ENCODE peak calls at places on chromosomes 6 and 20, in five cellular contexts. One of them, this sample, is unnamed. For H3K27me3, the result is how much of the 10 kb centered on the place peaks cover.

GRCh38 chr6:54602591-54602990 is 244.0 kb upstream of the FAM83B start:
- DNase-seq in PC-3: no peak
- DNase-seq in colonic mucosa: no peak
- DNase-seq in GM23248: no peak
- DNase-seq in BJ: no peak
- DNase-seq in this sample: no peak

GRCh38 chr20:45822863-45823262 is 4.2 kb downstream of the TNNC2 start:
- DNase-seq in PC-3: peak
- DNase-seq in colonic mucosa: peak
- DNase-seq in GM23248: peak
- DNase-seq in BJ: no peak
- DNase-seq in this sample: peak

GRCh38 chr6:22929228-22929627 is 359.9 kb downstream of the HDGFL1 start:
- DNase-seq in PC-3: no peak
- DNase-seq in colonic mucosa: no peak
- DNase-seq in GM23248: peak
- DNase-seq in BJ: no peak
- DNase-seq in this sample: no peak

GRCh38 chr6:22605736-22606135 is 36.4 kb downstream of the HDGFL1 start:
- DNase-seq in PC-3: no peak
- DNase-seq in colonic mucosa: no peak
- DNase-seq in GM23248: no peak
- DNase-seq in BJ: no peak
- DNase-seq in this sample: no peak

GRCh38 chr20:2149507-2149906 is 47.9 kb downstream of the STK35 start:
- DNase-seq in PC-3: peak
- DNase-seq in colonic mucosa: no peak
- DNase-seq in GM23248: peak
- DNase-seq in BJ: no peak
- DNase-seq in this sample: no peak

GRCh38 chr6:142009647-142010046 is 123.1 kb upstream of the GJE1 start:
- DNase-seq in PC-3: peak
- DNase-seq in colonic mucosa: no peak
- DNase-seq in GM23248: no peak
- DNase-seq in BJ: peak
- DNase-seq in this sample: no peak

GRCh38 chr6:151313060-151313459 is 73.3 kb downstream of the AKAP12 start:
- DNase-seq in PC-3: no peak
- DNase-seq in colonic mucosa: no peak
- DNase-seq in GM23248: no peak
- DNase-seq in BJ: no peak
- DNase-seq in this sample: no peak

GRCh38 chr6:29014729-29015608 is 9.9 kb upstream of the ZNF311 start:
- DNase-seq in PC-3: no peak
- DNase-seq in colonic mucosa: no peak
- DNase-seq in GM23248: no peak
- DNase-seq in BJ: no peak
- DNase-seq in this sample: peak

GRCh38 chr6:104829183-104829958 is 30.3 kb downstream of the HACE1 start:
- DNase-seq in PC-3: peak
- DNase-seq in colonic mucosa: no peak
- DNase-seq in GM23248: no peak
- DNase-seq in BJ: no peak
- DNase-seq in this sample: no peak

GRCh38 chr6:19327246-19327645 is 509.9 kb upstream of the ID4 start:
- DNase-seq in PC-3: peak
- DNase-seq in colonic mucosa: no peak
- DNase-seq in GM23248: peak
- DNase-seq in BJ: no peak
- DNase-seq in this sample: no peak

GRCh38 chr20:63940071-63940471 is 16.1 kb downstream of the UCKL1 start:
- DNase-seq in PC-3: no peak
- DNase-seq in colonic mucosa: no peak
- DNase-seq in GM23248: no peak
- DNase-seq in BJ: no peak
- DNase-seq in this sample: no peak

GRCh38 chr6:121430514-121431460 is 4.7 kb upstream of the GJA1 start:
- DNase-seq in PC-3: peak
- DNase-seq in colonic mucosa: no peak
- DNase-seq in GM23248: peak
- DNase-seq in BJ: no peak
- DNase-seq in this sample: no peak

GRCh38 chr6:111727798-111728197 is 122.1 kb upstream of the TRAF3IP2 start:
- DNase-seq in PC-3: peak
- DNase-seq in colonic mucosa: no peak
- DNase-seq in GM23248: peak
- DNase-seq in BJ: no peak
- DNase-seq in this sample: no peak

GRCh38 chr20:58310291-58310782 is 822 bp downstream of the RAB22A start:
- DNase-seq in PC-3: peak
- DNase-seq in colonic mucosa: peak
- DNase-seq in GM23248: peak
- DNase-seq in BJ: no peak
- DNase-seq in this sample: no peak

GRCh38 chr6:106158816-106159215 is 72.7 kb downstream of the PRDM1 start:
- DNase-seq in PC-3: no peak
- DNase-seq in colonic mucosa: no peak
- DNase-seq in GM23248: peak
- DNase-seq in BJ: no peak
- DNase-seq in this sample: no peak

GRCh38 chr20:40510622-40511021 is 178.4 kb downstream of the MAFB start:
- DNase-seq in PC-3: no peak
- DNase-seq in colonic mucosa: no peak
- DNase-seq in GM23248: no peak
- DNase-seq in BJ: no peak
- DNase-seq in this sample: no peak

GRCh38 chr6:26249709-26249958 is 115.4 kb upstream of the BTN3A2 start:
- DNase-seq in PC-3: no peak
- DNase-seq in colonic mucosa: peak
- DNase-seq in GM23248: no peak
- DNase-seq in BJ: no peak
- DNase-seq in this sample: no peak

GRCh38 chr6:158653577-158654354 is 3.9 kb downstream of the SYTL3 start:
- DNase-seq in PC-3: no peak
- DNase-seq in colonic mucosa: peak
- DNase-seq in GM23248: no peak
- DNase-seq in BJ: no peak
- DNase-seq in this sample: no peak

GRCh38 chr20:52748235-52748950 is 223.8 kb upstream of the TSHZ2 start:
- DNase-seq in PC-3: no peak
- DNase-seq in colonic mucosa: no peak
- DNase-seq in GM23248: peak
- DNase-seq in BJ: no peak
- DNase-seq in this sample: peak

GRCh38 chr6:161131367-161131766 is 139.8 kb downstream of the MAP3K4 start:
- DNase-seq in PC-3: no peak
- DNase-seq in colonic mucosa: no peak
- DNase-seq in GM23248: no peak
- DNase-seq in BJ: no peak
- DNase-seq in this sample: no peak

GRCh38 chr6:157099912-157100593 is 223.3 kb downstream of the TMEM242 start:
- DNase-seq in PC-3: no peak
- DNase-seq in colonic mucosa: no peak
- DNase-seq in GM23248: no peak
- DNase-seq in BJ: no peak
- DNase-seq in this sample: no peak

GRCh38 chr6:151414641-151415260 is 23.4 kb upstream of the ZBTB2 start:
- DNase-seq in PC-3: no peak
- DNase-seq in colonic mucosa: no peak
- DNase-seq in GM23248: no peak
- DNase-seq in BJ: no peak
- DNase-seq in this sample: no peak

GRCh38 chr20:45036044-45036755 is 64.7 kb downstream of the KCNS1 start:
- DNase-seq in PC-3: peak
- DNase-seq in colonic mucosa: no peak
- DNase-seq in GM23248: peak
- DNase-seq in BJ: no peak
- DNase-seq in this sample: no peak

GRCh38 chr20:2240835-2241234 is 55.0 kb upstream of the TGM3 start:
- DNase-seq in PC-3: no peak
- DNase-seq in colonic mucosa: no peak
- DNase-seq in GM23248: no peak
- DNase-seq in BJ: no peak
- DNase-seq in this sample: no peak

GRCh38 chr6:137866200-137866913 is 702 bp upstream of the TNFAIP3 start:
- DNase-seq in PC-3: peak
- DNase-seq in colonic mucosa: no peak
- DNase-seq in GM23248: no peak
- DNase-seq in BJ: no peak
- DNase-seq in this sample: no peak

GRCh38 chr6:108841377-108841855 is 6.8 kb upstream of the ARMC2 start:
- DNase-seq in PC-3: no peak
- DNase-seq in colonic mucosa: no peak
- DNase-seq in GM23248: no peak
- DNase-seq in BJ: no peak
- DNase-seq in this sample: no peak

GRCh38 chr6:27178001-27178730 is 69.3 kb upstream of the PRSS16 start:
- DNase-seq in PC-3: peak
- DNase-seq in colonic mucosa: peak
- DNase-seq in GM23248: peak
- DNase-seq in BJ: peak
- DNase-seq in this sample: no peak

DNA sequence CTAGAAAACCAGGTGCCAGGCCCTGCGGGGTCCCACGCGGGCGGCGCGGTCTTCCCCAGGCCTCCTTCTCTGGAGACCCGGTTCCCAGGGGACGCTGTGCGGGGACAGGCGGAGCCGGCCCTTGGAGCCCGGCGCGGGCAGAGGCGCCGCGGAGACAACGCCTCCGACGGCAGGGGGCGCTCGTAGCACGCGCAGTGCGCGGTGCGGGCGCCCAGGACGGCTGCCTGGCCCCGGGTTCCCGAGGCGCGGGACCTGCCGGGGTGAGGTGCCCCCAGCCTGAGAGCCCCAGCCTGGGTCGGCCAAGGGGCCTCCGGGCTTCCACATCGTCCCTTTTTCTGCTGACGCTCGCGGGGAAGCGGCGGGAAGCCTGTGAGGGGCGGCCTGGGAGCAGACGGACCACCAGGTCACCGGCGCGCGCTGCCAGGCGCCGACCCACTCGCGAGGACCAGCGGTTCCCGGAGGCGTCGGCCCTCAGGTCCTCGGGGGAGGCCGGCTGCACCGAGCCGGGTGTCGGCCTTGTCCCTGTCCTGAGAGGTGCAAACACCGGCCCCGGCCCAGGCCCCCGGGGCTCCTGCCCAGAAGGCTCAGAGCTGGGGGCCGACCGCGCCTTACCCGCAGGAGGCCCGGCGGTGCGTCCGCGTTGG is 5.2 kb upstream of the FOXC1 start:
- DNase-seq in PC-3: peak
- DNase-seq in colonic mucosa: peak
- DNase-seq in GM23248: peak
- DNase-seq in BJ: no peak
- DNase-seq in this sample: peak
- H3K27me3 ChIP-seq in PC-3: under half
- H3K27me3 ChIP-seq in colonic mucosa: half or more
- H3K27me3 ChIP-seq in GM23248: half or more
- H3K27me3 ChIP-seq in BJ: under half
- H3K27me3 ChIP-seq in this sample: half or more

DNA sequence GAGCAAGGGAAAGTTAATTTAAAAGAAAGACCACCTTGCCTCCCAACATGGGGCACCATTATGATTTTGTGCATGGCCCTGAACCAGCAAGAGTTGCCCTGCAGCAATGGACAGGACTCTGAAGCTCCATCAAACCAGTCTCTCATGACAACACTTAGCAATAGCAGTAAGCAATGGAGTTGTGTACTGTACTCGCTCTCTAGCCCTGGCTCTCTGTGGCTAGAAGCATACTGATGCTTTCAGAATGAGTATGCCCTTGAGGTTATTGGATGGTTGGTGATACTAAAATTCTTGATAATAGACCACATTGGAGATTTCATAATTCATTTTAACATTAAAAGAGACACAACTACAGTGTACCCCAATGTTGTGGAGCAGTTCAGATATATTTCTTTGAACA is 23.2 kb upstream of the LMBRD1 start:
- DNase-seq in PC-3: no peak
- DNase-seq in colonic mucosa: no peak
- DNase-seq in GM23248: no peak
- DNase-seq in BJ: no peak
- DNase-seq in this sample: no peak
- H3K4me3 ChIP-seq in PC-3: no peak
- H3K4me3 ChIP-seq in colonic mucosa: no peak
- H3K4me3 ChIP-seq in GM23248: no peak
- H3K4me3 ChIP-seq in BJ: no peak
- H3K4me3 ChIP-seq in this sample: no peak

GRCh38 chr20:23042270-23042669 is 7.2 kb downstream of the SSTR4 start:
- DNase-seq in PC-3: no peak
- DNase-seq in colonic mucosa: no peak
- DNase-seq in GM23248: no peak
- DNase-seq in BJ: no peak
- DNase-seq in this sample: no peak
- H3K27me3 ChIP-seq in PC-3: under half
- H3K27me3 ChIP-seq in colonic mucosa: under half
- H3K27me3 ChIP-seq in GM23248: under half
- H3K27me3 ChIP-seq in BJ: under half
- H3K27me3 ChIP-seq in this sample: half or more

GRCh38 chr20:21767200-21767738 is 61.8 kb downstream of the PAX1 start:
- DNase-seq in PC-3: no peak
- DNase-seq in colonic mucosa: no peak
- DNase-seq in GM23248: no peak
- DNase-seq in BJ: no peak
- DNase-seq in this sample: no peak
- H3K4me3 ChIP-seq in PC-3: no peak
- H3K4me3 ChIP-seq in colonic mucosa: no peak
- H3K4me3 ChIP-seq in GM23248: no peak
- H3K4me3 ChIP-seq in BJ: no peak
- H3K4me3 ChIP-seq in this sample: no peak

This sample was measured in WERI-Rb-1.